ENCODE peak calls at places on chromosomes 4 and X, in eight cellular contexts. One of them, this sample, is unnamed.

GRCh38 chrX:152897216-152898144 is at the start of gene ZNF185:
- DNase-seq in astrocyte of the spinal cord: peak; percentile 40
- DNase-seq in AG10803: no peak
- DNase-seq in pancreas: peak; percentile 69
- DNase-seq in left lung: peak; percentile 82
- DNase-seq in uterus: no peak
- DNase-seq in psoas muscle: no peak
- DNase-seq in AG04450: no peak
- DNase-seq in this sample: peak; percentile 22

GRCh38 chr4:174396599-174396998 is 112.9 kb downstream of the CEP44 start:
- DNase-seq in astrocyte of the spinal cord: no peak
- DNase-seq in AG10803: no peak
- DNase-seq in pancreas: no peak
- DNase-seq in left lung: no peak
- DNase-seq in uterus: no peak
- DNase-seq in psoas muscle: no peak
- DNase-seq in AG04450: no peak
- DNase-seq in this sample: no peak

GRCh38 chr4:188053302-188053701 is 56.1 kb downstream of the TRIML2 start:
- DNase-seq in astrocyte of the spinal cord: no peak
- DNase-seq in AG10803: no peak
- DNase-seq in pancreas: no peak
- DNase-seq in left lung: no peak
- DNase-seq in uterus: no peak
- DNase-seq in psoas muscle: no peak
- DNase-seq in AG04450: no peak
- DNase-seq in this sample: no peak

GRCh38 chrX:68832516-68833447 is 4.0 kb downstream of the EFNB1 start:
- DNase-seq in astrocyte of the spinal cord: no peak
- DNase-seq in AG10803: no peak
- DNase-seq in pancreas: no peak
- DNase-seq in left lung: no peak
- DNase-seq in uterus: no peak
- DNase-seq in psoas muscle: no peak
- DNase-seq in AG04450: no peak
- DNase-seq in this sample: no peak

GRCh38 chrX:104347860-104348259 is 93.1 kb upstream of the ESX1 start:
- DNase-seq in astrocyte of the spinal cord: peak; percentile 37
- DNase-seq in AG10803: no peak
- DNase-seq in pancreas: no peak
- DNase-seq in left lung: no peak
- DNase-seq in uterus: no peak
- DNase-seq in psoas muscle: no peak
- DNase-seq in AG04450: no peak
- DNase-seq in this sample: no peak

GRCh38 chr4:3284734-3285557 is 7.9 kb upstream of the RGS12 start:
- DNase-seq in astrocyte of the spinal cord: no peak
- DNase-seq in AG10803: no peak
- DNase-seq in pancreas: no peak
- DNase-seq in left lung: no peak
- DNase-seq in uterus: no peak
- DNase-seq in psoas muscle: no peak
- DNase-seq in AG04450: no peak
- DNase-seq in this sample: no peak

GRCh38 chrX:136065044-136065671 is 79.9 kb downstream of the SLC9A6 start:
- DNase-seq in astrocyte of the spinal cord: peak; percentile 81
- DNase-seq in AG10803: peak; percentile 47
- DNase-seq in pancreas: no peak
- DNase-seq in left lung: no peak
- DNase-seq in uterus: peak; percentile 39
- DNase-seq in psoas muscle: peak; percentile 65
- DNase-seq in AG04450: no peak
- DNase-seq in this sample: peak; percentile 12

GRCh38 chr4:13492752-13493151 is 8.6 kb upstream of the RAB28 start:
- DNase-seq in astrocyte of the spinal cord: no peak
- DNase-seq in AG10803: no peak
- DNase-seq in pancreas: no peak
- DNase-seq in left lung: no peak
- DNase-seq in uterus: no peak
- DNase-seq in psoas muscle: no peak
- DNase-seq in AG04450: no peak
- DNase-seq in this sample: no peak

GRCh38 chr4:106355193-106355592 is 13.4 kb downstream of the GIMD1 start:
- DNase-seq in astrocyte of the spinal cord: no peak
- DNase-seq in AG10803: peak; percentile 11
- DNase-seq in pancreas: no peak
- DNase-seq in left lung: no peak
- DNase-seq in uterus: no peak
- DNase-seq in psoas muscle: no peak
- DNase-seq in AG04450: no peak
- DNase-seq in this sample: no peak

GRCh38 chr4:172142331-172142738 is 329.1 kb downstream of the GALNTL6 start:
- DNase-seq in astrocyte of the spinal cord: peak; percentile 57
- DNase-seq in AG10803: peak; percentile 69
- DNase-seq in pancreas: no peak
- DNase-seq in left lung: no peak
- DNase-seq in uterus: no peak
- DNase-seq in psoas muscle: no peak
- DNase-seq in AG04450: no peak
- DNase-seq in this sample: peak; percentile 31

GRCh38 chr4:73068496-73069337 is 799 bp downstream of the COX18 start:
- DNase-seq in astrocyte of the spinal cord: peak; percentile 53
- DNase-seq in AG10803: peak; percentile 17
- DNase-seq in pancreas: no peak
- DNase-seq in left lung: no peak
- DNase-seq in uterus: no peak
- DNase-seq in psoas muscle: no peak
- DNase-seq in AG04450: no peak
- DNase-seq in this sample: no peak

GRCh38 chrX:114162068-114162735 is 421.7 kb upstream of the HTR2C start:
- DNase-seq in astrocyte of the spinal cord: no peak
- DNase-seq in AG10803: no peak
- DNase-seq in pancreas: no peak
- DNase-seq in left lung: no peak
- DNase-seq in uterus: no peak
- DNase-seq in psoas muscle: no peak
- DNase-seq in AG04450: no peak
- DNase-seq in this sample: no peak

GRCh38 chrX:153744210-153745066 is 19.6 kb upstream of the PLXNB3 start:
- DNase-seq in astrocyte of the spinal cord: no peak
- DNase-seq in AG10803: no peak
- DNase-seq in pancreas: peak; percentile 56
- DNase-seq in left lung: peak; percentile 62
- DNase-seq in uterus: no peak
- DNase-seq in psoas muscle: no peak
- DNase-seq in AG04450: no peak
- DNase-seq in this sample: no peak

GRCh38 chrX:128396601-128397000 is 344.4 kb upstream of the ACTRT1 start:
- DNase-seq in astrocyte of the spinal cord: no peak
- DNase-seq in AG10803: no peak
- DNase-seq in pancreas: no peak
- DNase-seq in left lung: no peak
- DNase-seq in uterus: no peak
- DNase-seq in psoas muscle: no peak
- DNase-seq in AG04450: no peak
- DNase-seq in this sample: no peak

GRCh38 chr4:962231-963208 is 10.8 kb downstream of the DGKQ start:
- DNase-seq in astrocyte of the spinal cord: no peak
- DNase-seq in AG10803: no peak
- DNase-seq in pancreas: peak; percentile 54
- DNase-seq in left lung: peak; percentile 80
- DNase-seq in uterus: no peak
- DNase-seq in psoas muscle: peak; percentile 49
- DNase-seq in AG04450: no peak
- DNase-seq in this sample: no peak

GRCh38 chr4:163542275-163542674 is 47.8 kb downstream of the TMA16 start:
- DNase-seq in astrocyte of the spinal cord: peak; percentile 52
- DNase-seq in AG10803: peak; percentile 40
- DNase-seq in pancreas: no peak
- DNase-seq in left lung: no peak
- DNase-seq in uterus: no peak
- DNase-seq in psoas muscle: no peak
- DNase-seq in AG04450: no peak
- DNase-seq in this sample: no peak

GRCh38 chr4:119084503-119084902 is 51.1 kb upstream of the MYOZ2 start:
- DNase-seq in astrocyte of the spinal cord: no peak
- DNase-seq in AG10803: no peak
- DNase-seq in pancreas: no peak
- DNase-seq in left lung: no peak
- DNase-seq in uterus: no peak
- DNase-seq in psoas muscle: no peak
- DNase-seq in AG04450: no peak
- DNase-seq in this sample: no peak

GRCh38 chr4:7861440-7861881 is 78.2 kb downstream of the AFAP1 start:
- DNase-seq in astrocyte of the spinal cord: peak; percentile 96
- DNase-seq in AG10803: peak; percentile 98
- DNase-seq in pancreas: no peak
- DNase-seq in left lung: no peak
- DNase-seq in uterus: no peak
- DNase-seq in psoas muscle: no peak
- DNase-seq in AG04450: peak; percentile 92
- DNase-seq in this sample: peak; percentile 55

GRCh38 chr4:150318971-150319370 is 240.7 kb downstream of the DCLK2 start:
- DNase-seq in astrocyte of the spinal cord: no peak
- DNase-seq in AG10803: no peak
- DNase-seq in pancreas: no peak
- DNase-seq in left lung: no peak
- DNase-seq in uterus: no peak
- DNase-seq in psoas muscle: no peak
- DNase-seq in AG04450: no peak
- DNase-seq in this sample: no peak
- H3K4me3 ChIP-seq in astrocyte of the spinal cord: no peak overlapping the region
- H3K4me3 ChIP-seq in AG10803: no peak overlapping the region
- H3K4me3 ChIP-seq in pancreas: no peak overlapping the region
- H3K4me3 ChIP-seq in left lung: no peak overlapping the region
- H3K4me3 ChIP-seq in uterus: no peak overlapping the region
- H3K4me3 ChIP-seq in psoas muscle: no peak overlapping the region
- H3K4me3 ChIP-seq in AG04450: no peak overlapping the region
- H3K4me3 ChIP-seq in this sample: no peak overlapping the region

GRCh38 chr4:150862829-150863228 is 152.3 kb downstream of the LRBA start:
- DNase-seq in astrocyte of the spinal cord: no peak
- DNase-seq in AG10803: peak; percentile 9
- DNase-seq in pancreas: no peak
- DNase-seq in left lung: peak; percentile 28
- DNase-seq in uterus: no peak
- DNase-seq in psoas muscle: no peak
- DNase-seq in AG04450: no peak
- DNase-seq in this sample: no peak

GRCh38 chr4:150863456-150863855 is 151.6 kb downstream of the LRBA start:
- DNase-seq in astrocyte of the spinal cord: no peak
- DNase-seq in AG10803: no peak
- DNase-seq in pancreas: no peak
- DNase-seq in left lung: no peak
- DNase-seq in uterus: no peak
- DNase-seq in psoas muscle: no peak
- DNase-seq in AG04450: no peak
- DNase-seq in this sample: no peak

GRCh38 chr4:150867148-150867547 is 147.9 kb downstream of the LRBA start:
- DNase-seq in astrocyte of the spinal cord: peak; percentile 81
- DNase-seq in AG10803: peak; percentile 79
- DNase-seq in pancreas: no peak
- DNase-seq in left lung: no peak
- DNase-seq in uterus: peak; percentile 24
- DNase-seq in psoas muscle: no peak
- DNase-seq in AG04450: peak; percentile 50
- DNase-seq in this sample: peak; percentile 46
- TF ChIP-seq CTCF in astrocyte of the spinal cord: peak; percentile 45
- TF ChIP-seq CTCF in AG10803: peak; percentile 66
- TF ChIP-seq CTCF in pancreas: peak; percentile 48
- TF ChIP-seq CTCF in left lung: peak; percentile 49
- TF ChIP-seq CTCF in uterus: peak; percentile 52
- TF ChIP-seq CTCF in psoas muscle: peak; percentile 74
- TF ChIP-seq CTCF in AG04450: peak; percentile 65
- TF ChIP-seq CTCF in this sample: peak; percentile 54

DNA sequence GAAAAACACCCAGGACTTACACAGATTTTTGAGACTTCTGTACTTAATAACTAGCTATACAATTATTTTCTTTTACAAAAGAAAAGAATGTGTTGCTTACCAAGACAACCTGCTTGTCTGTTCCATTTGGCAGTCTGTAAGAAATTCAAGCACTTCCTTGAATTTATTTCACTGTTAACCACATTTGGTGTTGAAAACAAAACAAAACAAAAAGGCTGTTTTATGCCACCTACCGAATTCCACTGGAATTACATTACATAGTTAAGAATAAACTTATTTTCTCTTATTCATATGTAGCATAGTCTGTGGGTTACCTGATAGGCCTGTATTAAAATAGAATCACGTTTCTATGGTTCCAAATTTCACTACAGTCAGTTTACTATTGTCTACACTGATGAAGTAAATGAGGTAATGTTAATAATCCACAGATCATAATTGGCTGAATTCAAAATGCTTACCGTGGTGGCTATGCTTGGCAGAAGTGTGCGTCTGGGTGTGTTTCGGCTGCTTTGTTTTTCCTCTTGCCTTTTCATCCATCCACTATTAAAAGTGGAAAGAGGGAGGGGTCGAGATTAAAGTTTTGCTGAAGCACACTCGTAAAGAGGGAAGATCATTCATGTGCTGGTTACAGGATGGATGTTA is at the start of gene TLR1:
- DNase-seq in astrocyte of the spinal cord: peak; percentile 74
- DNase-seq in AG10803: peak; percentile 68
- DNase-seq in pancreas: no peak
- DNase-seq in left lung: no peak
- DNase-seq in uterus: no peak
- DNase-seq in psoas muscle: no peak
- DNase-seq in AG04450: no peak
- DNase-seq in this sample: no peak
- H3K4me3 ChIP-seq in astrocyte of the spinal cord: no peak within 1 kb of the TSS
- H3K4me3 ChIP-seq in AG10803: no peak within 1 kb of the TSS
- H3K4me3 ChIP-seq in pancreas: peak within 1 kb of the TSS; percentile 21
- H3K4me3 ChIP-seq in left lung: peak within 1 kb of the TSS; percentile 49
- H3K4me3 ChIP-seq in uterus: peak within 1 kb of the TSS; percentile 27
- H3K4me3 ChIP-seq in psoas muscle: peak within 1 kb of the TSS; percentile 52
- H3K4me3 ChIP-seq in AG04450: no peak within 1 kb of the TSS
- H3K4me3 ChIP-seq in this sample: no peak within 1 kb of the TSS

GRCh38 chr4:107863416-107863815 is 38.7 kb downstream of the SGMS2 start:
- DNase-seq in astrocyte of the spinal cord: peak; percentile 9
- DNase-seq in AG10803: no peak
- DNase-seq in pancreas: no peak
- DNase-seq in left lung: no peak
- DNase-seq in uterus: no peak
- DNase-seq in psoas muscle: no peak
- DNase-seq in AG04450: no peak
- DNase-seq in this sample: no peak
- TF ChIP-seq CTCF in astrocyte of the spinal cord: no peak
- TF ChIP-seq CTCF in AG10803: no peak
- TF ChIP-seq CTCF in pancreas: no peak
- TF ChIP-seq CTCF in left lung: no peak
- TF ChIP-seq CTCF in uterus: no peak
- TF ChIP-seq CTCF in psoas muscle: no peak
- TF ChIP-seq CTCF in AG04450: no peak
- TF ChIP-seq CTCF in this sample: no peak

This sample was measured in retinal pigment epithelial cell.